ENCODE peak calls at places on chromosomes 11 and 22, in nine cellular contexts. Y is C1 segment of cervical spinal cord; D is NT2/D1; F is fibroblast of pulmonary artery; B is CD8-positive, alpha-beta memory T cell; M is A549; J is NCI-H1930; G is lung; T is activated CD4-positive, alpha-beta T cell treated with anti-CD3 and anti-CD28 coated beads for 24 hours. O is an unnamed sample.

GRCh38 chr11:126647735-126648134 is 292.2 kb downstream of the ST3GAL4 start:
- DNase-seq in Y (no peak), D (no peak), F (peak; percentile 49), B (no peak), M (peak; percentile 46), J (no peak), G (no peak), T (no peak), O (no peak)

GRCh38 chr11:64271339-64272132 is 12.9 kb downstream of the BAD start:
- DNase-seq in Y (peak; percentile 72), D (peak; percentile 91), F (peak; percentile 95), B (peak; percentile 81), M (peak; percentile 44), J (peak; percentile 98), G (peak; percentile 90), T (peak; percentile 72), O (peak; percentile 73)

GRCh38 chr11:112320668-112321067 is 60.0 kb upstream of the PLET1 start:
- DNase-seq in Y (no peak), D (no peak), F (peak; percentile 91), B (no peak), M (no peak), J (no peak), G (peak; percentile 82), T (no peak), O (no peak)

GRCh38 chr11:86151188-86152005 is 82.5 kb upstream of the PICALM start:
- DNase-seq in Y (peak; percentile 55), D (no peak), F (no peak), B (no peak), M (no peak), J (no peak), G (peak; percentile 55), T (no peak), O (no peak)

GRCh38 chr11:116729501-116730240 is 43.1 kb downstream of the BUD13 start:
- DNase-seq in Y (no peak), D (no peak), F (no peak), B (no peak), M (no peak), J (no peak), G (no peak), T (no peak), O (no peak)

GRCh38 chr11:82719316-82719715 is 14.3 kb downstream of the FAM181B start:
- DNase-seq in Y (no peak), D (no peak), F (no peak), B (no peak), M (no peak), J (no peak), G (no peak), T (no peak), O (no peak)

GRCh38 chr11:64619811-64620285 is 28.8 kb downstream of the SLC22A12 start:
- DNase-seq in Y (no peak), D (peak; percentile 57), F (peak; percentile 75), B (no peak), M (no peak), J (no peak), G (peak; percentile 63), T (no peak), O (no peak)

GRCh38 chr22:19664951-19665783 is 49.1 kb upstream of the SEPTIN5 start:
- DNase-seq in Y (no peak), D (no peak), F (no peak), B (no peak), M (no peak), J (no peak), G (no peak), T (no peak), O (no peak)

GRCh38 chr11:102012946-102013345 is 34.3 kb upstream of the CFAP300 start:
- DNase-seq in Y (no peak), D (no peak), F (no peak), B (no peak), M (no peak), J (no peak), G (no peak), T (no peak), O (no peak)

GRCh38 chr11:75432911-75433321 is at the start of gene KLHL35:
- DNase-seq in Y (no peak), D (no peak), F (no peak), B (no peak), M (no peak), J (no peak), G (no peak), T (no peak), O (no peak)

GRCh38 chr11:11218287-11218986 is 134.6 kb downstream of the CSNK2A3 start:
- DNase-seq in Y (no peak), D (no peak), F (no peak), B (no peak), M (no peak), J (no peak), G (no peak), T (no peak), O (no peak)

GRCh38 chr11:125935629-125936199 is 10.1 kb upstream of the VSIG10L2 start:
- DNase-seq in Y (no peak), D (no peak), F (no peak), B (no peak), M (no peak), J (no peak), G (no peak), T (no peak), O (no peak)

O was measured in SW 1271.